ENCODE peak calls at places on chromosome 15, in four cellular contexts. Y is GM12865; H is activated T-helper 1 cell treated with anti-CD3 and anti-CD28 coated beads, Interleukin-2, amount 50 U/mL, for 16 hours; Z is occipital lobe. M is an unnamed sample.

GRCh38 chr15:67558502-67558901 is 16.0 kb downstream of the MAP2K5 start:
- DNase-seq in Z (no peak), H (no peak), Y (no peak), M (no peak)

GRCh38 chr15:52288051-52288942 is 7.3 kb downstream of the MYO5C start:
- DNase-seq in H (no peak), Z (no peak), Y (no peak), M (no peak)

GRCh38 chr15:95409924-95410323 is 920.6 kb upstream of the NR2F2 start:
- DNase-seq in Y (no peak), Z (no peak), H (no peak), M (no peak)

GRCh38 chr15:82810863-82811421 is 1.5 kb downstream of the WHAMM start:
- DNase-seq in Z (no peak), H (no peak), Y (peak; percentile 74), M (no peak)

GRCh38 chr15:101697488-101697887 is 26.8 kb downstream of the TARS3 start:
- DNase-seq in Z (no peak), Y (no peak), H (no peak), M (no peak)

GRCh38 chr15:78010112-78010511 is 67.4 kb downstream of the TBC1D2B start:
- DNase-seq in Y (no peak), Z (no peak), H (no peak), M (no peak)

GRCh38 chr15:43483306-43484128 is 9.4 kb downstream of the TP53BP1 start:
- DNase-seq in Y (peak; percentile 9), H (no peak), Z (no peak), M (no peak)

GRCh38 chr15:51775967-51776816 is 24.8 kb downstream of the TMOD2 start:
- DNase-seq in Z (peak; percentile 23), H (no peak), Y (peak; percentile 76), M (no peak)

GRCh38 chr15:23472678-23473077 is 25.6 kb upstream of the GOLGA6L2 start:
- DNase-seq in Y (no peak), H (no peak), Z (peak; percentile 32), M (no peak)

GRCh38 chr15:42080585-42081462 is 13.5 kb downstream of the PLA2G4D start:
- DNase-seq in Y (no peak), Z (no peak), H (no peak), M (no peak)

GRCh38 chr15:31974154-31974794 is 56.0 kb upstream of the CHRNA7 start:
- DNase-seq in Y (no peak), H (no peak), Z (no peak), M (no peak)

GRCh38 chr15:69172854-69173253 is 12.4 kb downstream of the GLCE start:
- DNase-seq in H (no peak), Z (no peak), Y (no peak), M (no peak)

GRCh38 chr15:34753236-34753894 is 1.4 kb downstream of the GJD2 start:
- DNase-seq in Y (no peak), H (no peak), Z (no peak), M (no peak)

GRCh38 chr15:85694086-85694485 is 100.6 kb downstream of the KLHL25 start:
- DNase-seq in Z (no peak), Y (no peak), H (no peak), M (no peak)

GRCh38 chr15:76057332-76058000 is 2.3 kb upstream of the TMEM266 start:
- DNase-seq in Z (no peak), Y (peak; percentile 59), H (no peak), M (no peak)

GRCh38 chr15:85312925-85313324 is 67.5 kb upstream of the AKAP13 start:
- DNase-seq in H (no peak), Y (no peak), Z (no peak), M (no peak)

GRCh38 chr15:62612771-62613170 is 429.8 kb upstream of the TPM1 start:
- DNase-seq in Z (no peak), Y (no peak), H (no peak), M (no peak)

GRCh38 chr15:92906563-92907081 is 6.5 kb downstream of the CHD2 start:
- DNase-seq in H (no peak), Y (peak; percentile 84), Z (no peak), M (no peak)

GRCh38 chr15:34609658-34610057 is 26.2 kb upstream of the GOLGA8B start:
- DNase-seq in H (no peak), Y (peak; percentile 59), Z (no peak), M (no peak)

GRCh38 chr15:63065262-63066234 is 23.0 kb downstream of the TPM1 start:
- DNase-seq in H (no peak), Z (no peak), Y (no peak), M (no peak)

GRCh38 chr15:80561500-80561899 is 133.6 kb upstream of the ABHD17C start:
- DNase-seq in H (no peak), Z (no peak), Y (no peak), M (no peak)

GRCh38 chr15:89837134-89837829 is 22.6 kb upstream of the ANPEP start:
- DNase-seq in H (no peak), Y (no peak), Z (no peak), M (no peak)

GRCh38 chr15:59812889-59813288 is 123.8 kb upstream of the BNIP2 start:
- DNase-seq in Y (no peak), Z (no peak), H (no peak), M (no peak)

GRCh38 chr15:62742409-62743171 is 300.0 kb upstream of the TPM1 start:
- DNase-seq in H (no peak), Y (peak; percentile 65), Z (peak; percentile 54), M (no peak)

GRCh38 chr15:29990035-29990434 is 92.7 kb upstream of the GOLGA8J start:
- DNase-seq in Y (no peak), Z (no peak), H (no peak), M (no peak)

GRCh38 chr15:77821188-77821958 is 188.7 kb upstream of the LINGO1 start:
- DNase-seq in Y (peak; percentile 62), Z (peak; percentile 86), H (no peak), M (peak; percentile 93)

M was measured in posterior cingulate gyrus.